ENCODE peak calls at places on chromosomes 13 and 19, in ten cellular contexts. G, F, C, O, V, B, H, T, A and W are unnamed samples.

GRCh38 chr19:54707932-54708331 is 16.3 kb upstream of the KIR3DL3 start:
- DNase-seq in G (no peak), F (no peak), C (no peak), O (no peak), V (no peak), B (no peak), H (no peak), T (no peak), A (no peak), W (no peak)

GRCh38 chr13:36685912-36686311 is 12.1 kb downstream of the SERTM1 start:
- DNase-seq in G (peak; percentile 94), F (peak; percentile 9), C (no peak), O (no peak), V (no peak), B (no peak), H (peak; percentile 50), T (no peak), A (no peak), W (no peak)

GRCh38 chr13:93029536-93029935 is 197.1 kb upstream of the GPC6 start:
- DNase-seq in G (no peak), F (no peak), C (no peak), O (no peak), V (no peak), B (no peak), H (no peak), T (no peak), A (no peak), W (no peak)

GRCh38 chr13:50400930-50401553 is 385.8 kb downstream of the KCNRG start:
- DNase-seq in G (peak; percentile 73), F (no peak), C (no peak), O (no peak), V (no peak), B (no peak), H (no peak), T (no peak), A (no peak), W (peak; percentile 10)

GRCh38 chr19:6738726-6739389 is 622 bp upstream of the TRIP10 start:
- DNase-seq in G (peak; percentile 53), F (no peak), C (peak; percentile 53), O (peak; percentile 33), V (peak; percentile 81), B (no peak), H (peak; percentile 75), T (no peak), A (no peak), W (no peak)

GRCh38 chr13:20983386-20983785 is 78.0 kb downstream of the LATS2 start:
- DNase-seq in G (no peak), F (no peak), C (no peak), O (no peak), V (no peak), B (no peak), H (no peak), T (no peak), A (no peak), W (no peak)

GRCh38 chr13:29923554-29924481 is 73.4 kb upstream of the UBL3 start:
- DNase-seq in G (peak; percentile 60), F (peak; percentile 61), C (peak; percentile 10), O (peak; percentile 79), V (peak; percentile 85), B (no peak), H (peak; percentile 93), T (no peak), A (peak; percentile 81), W (peak; percentile 58)

GRCh38 chr19:23285948-23286347 is 35.8 kb upstream of the ZNF724 start:
- DNase-seq in G (no peak), F (no peak), C (no peak), O (no peak), V (no peak), B (no peak), H (no peak), T (no peak), A (no peak), W (no peak)

GRCh38 chr13:113415825-113416224 is 37.5 kb downstream of the ADPRHL1 start:
- DNase-seq in G (no peak), F (no peak), C (no peak), O (no peak), V (no peak), B (no peak), H (no peak), T (no peak), A (no peak), W (no peak)

GRCh38 chr13:33487575-33488243 is 202.2 kb upstream of the STARD13 start:
- DNase-seq in G (peak; percentile 71), F (no peak), C (no peak), O (no peak), V (no peak), B (peak; percentile 69), H (no peak), T (no peak), A (peak; percentile 13), W (no peak)

GRCh38 chr13:46633416-46633815 is 80.4 kb downstream of the LRCH1 start:
- DNase-seq in G (no peak), F (no peak), C (no peak), O (no peak), V (no peak), B (no peak), H (no peak), T (no peak), A (no peak), W (peak; percentile 6)

GRCh38 chr13:109904218-109904617 is 117.8 kb upstream of the IRS2 start:
- DNase-seq in G (peak; percentile 41), F (no peak), C (no peak), O (no peak), V (no peak), B (no peak), H (no peak), T (no peak), A (no peak), W (no peak)

GRCh38 chr13:39451301-39451700 is 151.7 kb downstream of the LHFPL6 start:
- DNase-seq in G (peak; percentile 70), F (no peak), C (no peak), O (no peak), V (no peak), B (no peak), H (no peak), T (no peak), A (no peak), W (no peak)

GRCh38 chr19:9863759-9864158 is 28.6 kb downstream of the PIN1 start:
- DNase-seq in G (no peak), F (no peak), C (peak; percentile 18), O (peak; percentile 22), V (no peak), B (no peak), H (no peak), T (no peak), A (no peak), W (no peak)

GRCh38 chr13:78317030-78317429 is 286.3 kb downstream of the POU4F1 start:
- DNase-seq in G (peak; percentile 60), F (no peak), C (no peak), O (no peak), V (no peak), B (no peak), H (no peak), T (no peak), A (peak; percentile 55), W (no peak)

GRCh38 chr13:60242231-60242630 is 78.5 kb upstream of the DIAPH3 start:
- DNase-seq in G (no peak), F (no peak), C (no peak), O (no peak), V (no peak), B (no peak), H (no peak), T (no peak), A (no peak), W (no peak)

GRCh38 chr19:46015961-46016425 is 6.9 kb downstream of the PGLYRP1 start:
- DNase-seq in G (peak; percentile 35), F (no peak), C (peak; percentile 18), O (peak; percentile 55), V (no peak), B (no peak), H (peak; percentile 44), T (no peak), A (no peak), W (no peak)

GRCh38 chr19:35975608-35976214 is 19.3 kb upstream of the SDHAF1 start:
- DNase-seq in G (no peak), F (no peak), C (no peak), O (no peak), V (no peak), B (no peak), H (no peak), T (no peak), A (peak; percentile 46), W (peak; percentile 50)

GRCh38 chr19:54281008-54281728 is at the start of gene LILRB2:
- DNase-seq in G (no peak), F (no peak), C (no peak), O (no peak), V (peak; percentile 42), B (peak; percentile 46), H (no peak), T (no peak), A (no peak), W (no peak)

GRCh38 chr13:22061371-22061805 is 390.5 kb downstream of the FGF9 start:
- DNase-seq in G (no peak), F (no peak), C (no peak), O (peak; percentile 71), V (no peak), B (no peak), H (no peak), T (peak; percentile 30), A (no peak), W (no peak)

GRCh38 chr13:46561691-46562090 is 8.7 kb downstream of the LRCH1 start:
- DNase-seq in G (no peak), F (no peak), C (no peak), O (no peak), V (no peak), B (no peak), H (no peak), T (no peak), A (no peak), W (no peak)

GRCh38 chr13:28820099-28821051 is at the start of gene MTUS2:
- DNase-seq in G (no peak), F (no peak), C (no peak), O (peak; percentile 48), V (no peak), B (no peak), H (peak; percentile 44), T (no peak), A (peak; percentile 11), W (no peak)

GRCh38 chr19:47258895-47259555 is 2.7 kb downstream of the CCDC9 start:
- DNase-seq in G (no peak), F (no peak), C (no peak), O (no peak), V (no peak), B (no peak), H (peak; percentile 38), T (no peak), A (no peak), W (no peak)

GRCh38 chr13:95360464-95361097 is 59.3 kb upstream of the ABCC4 start:
- DNase-seq in G (no peak), F (no peak), C (no peak), O (no peak), V (no peak), B (no peak), H (no peak), T (no peak), A (no peak), W (no peak)

GRCh38 chr19:58037927-58038687 is 4.3 kb downstream of the ZSCAN1 start:
- DNase-seq in G (no peak), F (no peak), C (no peak), O (no peak), V (no peak), B (no peak), H (no peak), T (no peak), A (no peak), W (no peak)